ENCODE peak calls at places on chromosomes 4 and X, in ten cellular contexts. V is DMS153, O is fibroblast of the aortic adventitia, N is renal cortical epithelial cell, J is astrocyte of the spinal cord, U is NCI-H146, Z is HS-27A, W is SK-N-SH, Y is fibroblast of pulmonary artery, S is Ammon's horn. R is an unnamed sample.

GRCh38 chrX:120310861-120311631 is at the start of gene TMEM255A:
- DNase-seq in V (no peak), O (no peak), N (no peak), J (peak), U (peak), Z (no peak), W (peak), Y (no peak), S (peak), R (no peak)

GRCh38 chrX:109585488-109585887 is 39.5 kb downstream of the KCNE5 start:
- DNase-seq in V (no peak), O (no peak), N (no peak), J (no peak), U (no peak), Z (no peak), W (no peak), Y (no peak), S (no peak), R (no peak)

GRCh38 chr4:169437299-169438047 is 166.7 kb upstream of the SH3RF1 start:
- DNase-seq in V (no peak), O (no peak), N (no peak), J (no peak), U (no peak), Z (no peak), W (no peak), Y (no peak), S (no peak), R (no peak)

GRCh38 chr4:145886871-145887240 is 51.8 kb downstream of the ZNF827 start:
- DNase-seq in V (no peak), O (no peak), N (no peak), J (no peak), U (no peak), Z (no peak), W (no peak), Y (no peak), S (no peak), R (no peak)

GRCh38 chr4:39469429-39470077 is 10.7 kb downstream of the LIAS start:
- DNase-seq in V (no peak), O (peak), N (peak), J (peak), U (peak), Z (peak), W (peak), Y (peak), S (peak), R (peak)

GRCh38 chr4:82739292-82740190 is 59.1 kb downstream of the SCD5 start:
- DNase-seq in V (no peak), O (peak), N (peak), J (peak), U (no peak), Z (no peak), W (peak), Y (peak), S (peak), R (peak)

GRCh38 chr4:78749258-78749971 is 26.7 kb upstream of the BMP2K start:
- DNase-seq in V (no peak), O (peak), N (no peak), J (peak), U (no peak), Z (no peak), W (no peak), Y (no peak), S (no peak), R (no peak)

GRCh38 chr4:21013501-21013900 is 313.2 kb downstream of the PACRGL start:
- DNase-seq in V (no peak), O (no peak), N (no peak), J (no peak), U (no peak), Z (no peak), W (no peak), Y (no peak), S (no peak), R (peak)

GRCh38 chrX:134171661-134172587 is 65.1 kb upstream of the CCDC160 start:
- DNase-seq in V (no peak), O (no peak), N (peak), J (no peak), U (no peak), Z (no peak), W (peak), Y (peak), S (peak), R (no peak)

GRCh38 chr4:104064650-104065577 is 345.1 kb upstream of the TACR3 start:
- DNase-seq in V (peak), O (peak), N (peak), J (peak), U (peak), Z (no peak), W (peak), Y (peak), S (peak), R (peak)

GRCh38 chr4:95693594-95693993 is 144.8 kb upstream of the UNC5C start:
- DNase-seq in V (no peak), O (no peak), N (peak), J (peak), U (no peak), Z (no peak), W (no peak), Y (peak), S (peak), R (peak)

GRCh38 chr4:150297861-150298474 is 219.7 kb downstream of the DCLK2 start:
- DNase-seq in V (peak), O (peak), N (peak), J (peak), U (peak), Z (no peak), W (peak), Y (peak), S (peak), R (peak)

GRCh38 chr4:149145803-149146202 is 669.8 kb downstream of the IQCM start:
- DNase-seq in V (no peak), O (no peak), N (peak), J (peak), U (no peak), Z (no peak), W (no peak), Y (no peak), S (peak), R (peak)

GRCh38 chrX:9842541-9842940 is 56.3 kb downstream of the SHROOM2 start:
- DNase-seq in V (no peak), O (no peak), N (peak), J (no peak), U (no peak), Z (no peak), W (no peak), Y (no peak), S (no peak), R (no peak)

GRCh38 chr4:137300776-137301175 is 231.5 kb downstream of the PCDH18 start:
- DNase-seq in V (no peak), O (peak), N (no peak), J (peak), U (no peak), Z (no peak), W (no peak), Y (no peak), S (no peak), R (peak)

GRCh38 chrX:44935640-44936039 is 62.7 kb downstream of the KDM6A start:
- DNase-seq in V (no peak), O (no peak), N (peak), J (no peak), U (no peak), Z (no peak), W (no peak), Y (no peak), S (no peak), R (peak)

GRCh38 chr4:92501456-92501855 is 197.7 kb downstream of the GRID2 start:
- DNase-seq in V (no peak), O (no peak), N (peak), J (no peak), U (no peak), Z (no peak), W (no peak), Y (no peak), S (no peak), R (peak)

GRCh38 chrX:48956728-48957414 is 536 bp downstream of the OTUD5 start:
- DNase-seq in V (no peak), O (no peak), N (no peak), J (no peak), U (peak), Z (no peak), W (no peak), Y (no peak), S (no peak), R (no peak)

GRCh38 chr4:85657143-85657542 is 182.2 kb downstream of the ARHGAP24 start:
- DNase-seq in V (no peak), O (no peak), N (no peak), J (no peak), U (no peak), Z (no peak), W (no peak), Y (no peak), S (no peak), R (no peak)

GRCh38 chrX:16666541-16666940 is 16.6 kb downstream of the S100G start:
- DNase-seq in V (no peak), O (peak), N (no peak), J (peak), U (no peak), Z (no peak), W (no peak), Y (no peak), S (peak), R (no peak)

GRCh38 chr4:146333187-146333894 is 119.0 kb downstream of the REELD1 start:
- DNase-seq in V (no peak), O (peak), N (peak), J (peak), U (no peak), Z (no peak), W (no peak), Y (peak), S (no peak), R (peak)

GRCh38 chr4:41185614-41186609 is 28.4 kb downstream of the APBB2 start:
- DNase-seq in V (no peak), O (no peak), N (peak), J (no peak), U (no peak), Z (no peak), W (no peak), Y (no peak), S (no peak), R (peak)

GRCh38 chrX:149903889-149904748 is 23.1 kb downstream of the MAGEA8 start:
- DNase-seq in V (no peak), O (peak), N (peak), J (peak), U (no peak), Z (no peak), W (no peak), Y (peak), S (no peak), R (peak)

GRCh38 chr4:184529283-184529682 is 54.9 kb upstream of the IRF2 start:
- DNase-seq in V (no peak), O (no peak), N (no peak), J (peak), U (no peak), Z (no peak), W (no peak), Y (no peak), S (peak), R (peak)

GRCh38 chr4:128917781-128918180 is 108.3 kb downstream of the JADE1 start:
- DNase-seq in V (no peak), O (no peak), N (no peak), J (no peak), U (no peak), Z (no peak), W (no peak), Y (no peak), S (no peak), R (no peak)

GRCh38 chr4:55336138-55337034 is 9.7 kb upstream of the SRD5A3 start:
- DNase-seq in V (no peak), O (no peak), N (no peak), J (no peak), U (peak), Z (no peak), W (no peak), Y (no peak), S (no peak), R (no peak)

GRCh38 chr4:155999743-156000142 is 46.1 kb upstream of the CTSO start:
- DNase-seq in V (no peak), O (peak), N (no peak), J (peak), U (peak), Z (no peak), W (no peak), Y (no peak), S (peak), R (no peak)

GRCh38 chr4:114659386-114660008 is 60.9 kb downstream of the UGT8 start:
- DNase-seq in V (peak), O (peak), N (peak), J (peak), U (peak), Z (peak), W (peak), Y (peak), S (peak), R (peak)

GRCh38 chr4:24768006-24768405 is 27.4 kb upstream of the SOD3 start:
- DNase-seq in V (no peak), O (no peak), N (no peak), J (no peak), U (peak), Z (no peak), W (no peak), Y (no peak), S (no peak), R (no peak)

GRCh38 chrX:1584237-1585011 is 7.0 kb upstream of the AKAP17A start:
- DNase-seq in V (no peak), O (no peak), N (no peak), J (no peak), U (no peak), Z (no peak), W (no peak), Y (no peak), S (no peak), R (no peak)

GRCh38 chr4:126954537-126955291 is 678.0 kb upstream of the INTU start:
- DNase-seq in V (no peak), O (no peak), N (no peak), J (no peak), U (no peak), Z (no peak), W (no peak), Y (no peak), S (no peak), R (no peak)

GRCh38 chr4:128275351-128275750 is 12.3 kb downstream of the PGRMC2 start:
- DNase-seq in V (no peak), O (no peak), N (peak), J (no peak), U (no peak), Z (peak), W (no peak), Y (no peak), S (no peak), R (peak)

GRCh38 chrX:110394653-110395052 is 36.0 kb downstream of the RTL9 start:
- DNase-seq in V (no peak), O (peak), N (peak), J (peak), U (no peak), Z (peak), W (no peak), Y (peak), S (no peak), R (peak)

GRCh38 chrX:16516473-16516872 is 133.5 kb upstream of the S100G start:
- DNase-seq in V (no peak), O (no peak), N (peak), J (no peak), U (no peak), Z (no peak), W (no peak), Y (no peak), S (no peak), R (no peak)

GRCh38 chr4:52038109-52038912 is at the start of gene SGCB:
- DNase-seq in V (no peak), O (no peak), N (no peak), J (peak), U (peak), Z (no peak), W (peak), Y (peak), S (peak), R (no peak)

GRCh38 chrX:118562574-118563164 is 67.1 kb downstream of the DOCK11 start:
- DNase-seq in V (no peak), O (peak), N (no peak), J (no peak), U (no peak), Z (no peak), W (no peak), Y (peak), S (no peak), R (peak)

GRCh38 chrX:47380268-47380667 is 9.9 kb downstream of the ZNF157 start:
- DNase-seq in V (no peak), O (no peak), N (no peak), J (no peak), U (no peak), Z (no peak), W (no peak), Y (no peak), S (peak), R (peak)

GRCh38 chrX:150361070-150361776 is 1.9 kb upstream of the MAMLD1 start:
- DNase-seq in V (no peak), O (no peak), N (peak), J (no peak), U (no peak), Z (no peak), W (peak), Y (peak), S (no peak), R (no peak)